ENCODE peak calls at places on chromosome 6, in seven cellular contexts. D is glutamatergic neuron, Q is globus pallidus, S is iPS-NIHi11, C is T-helper 1 cell, N is fibroblast of the aortic adventitia, Z is GM20000. Y is an unnamed sample.

GRCh38 chr6:84356907-84357306 is 129.5 kb upstream of the CEP162 start:
- DNase-seq in N (no peak), Q (no peak), C (no peak), Z (no peak), S (no peak), D (no peak), Y (no peak)

GRCh38 chr6:169216830-169217229 is 36.8 kb downstream of the THBS2 start:
- DNase-seq in N (no peak), C (no peak), Z (no peak), Q (no peak), D (no peak), S (no peak), Y (no peak)

GRCh38 chr6:154509421-154510143 is 903 bp downstream of the CNKSR3 start:
- DNase-seq in S (peak; percentile 43), Z (peak; percentile 33), N (peak; percentile 37), C (no peak), Q (no peak), D (peak; percentile 50), Y (peak; percentile 67)

GRCh38 chr6:36633370-36633769 is 39.2 kb downstream of the SRSF3 start:
- DNase-seq in N (no peak), S (no peak), C (no peak), Q (no peak), Z (no peak), D (no peak), Y (no peak)

GRCh38 chr6:143100429-143100828 is 39.7 kb downstream of the AIG1 start:
- DNase-seq in S (no peak), D (no peak), N (no peak), Q (no peak), Z (no peak), C (no peak), Y (no peak)

GRCh38 chr6:148617522-148617921 is 129.3 kb upstream of the UST start:
- DNase-seq in D (no peak), Z (no peak), Q (no peak), N (no peak), S (no peak), C (no peak), Y (no peak)

GRCh38 chr6:149859368-149859767 is 4.8 kb downstream of the LRP11 start:
- DNase-seq in C (no peak), S (no peak), Z (no peak), Q (no peak), N (peak; percentile 62), D (no peak), Y (no peak)

GRCh38 chr6:117601811-117602150 is 530 bp downstream of the GOPC start:
- DNase-seq in N (no peak), S (no peak), Z (no peak), Q (no peak), D (no peak), C (no peak), Y (no peak)

Y was measured in ecto neural progenitor cell.